ENCODE peak calls at places on chromosomes 6 and 20, in ten cellular contexts. One of them, this sample, is unnamed.

GRCh38 chr6:2853766-2854393 is 12.2 kb upstream of the SERPINB1 start:
- DNase-seq in CD4-positive, alpha-beta memory T cell: peak; percentile 47
- DNase-seq in Peyer's patch: peak; percentile 60
- DNase-seq in RWPE1: peak; percentile 26
- DNase-seq in neural progenitor cell: peak; percentile 31
- DNase-seq in brain microvascular endothelial cell: peak; percentile 92
- DNase-seq in stomach: no peak
- DNase-seq in right cardiac atrium: no peak
- DNase-seq in mammary epithelial cell: peak; percentile 82
- DNase-seq in breast epithelium: no peak
- DNase-seq in this sample: peak; percentile 52

GRCh38 chr20:11776687-11777086 is 141.0 kb upstream of the BTBD3 start:
- DNase-seq in breast epithelium: no peak
- DNase-seq in RWPE1: no peak
- DNase-seq in CD4-positive, alpha-beta memory T cell: no peak
- DNase-seq in Peyer's patch: no peak
- DNase-seq in right cardiac atrium: no peak
- DNase-seq in neural progenitor cell: no peak
- DNase-seq in brain microvascular endothelial cell: no peak
- DNase-seq in stomach: no peak
- DNase-seq in mammary epithelial cell: no peak
- DNase-seq in this sample: no peak

GRCh38 chr6:21000391-21000801 is 466.1 kb downstream of the CDKAL1 start:
- DNase-seq in neural progenitor cell: no peak
- DNase-seq in breast epithelium: no peak
- DNase-seq in RWPE1: no peak
- DNase-seq in brain microvascular endothelial cell: no peak
- DNase-seq in stomach: no peak
- DNase-seq in Peyer's patch: no peak
- DNase-seq in right cardiac atrium: no peak
- DNase-seq in mammary epithelial cell: no peak
- DNase-seq in CD4-positive, alpha-beta memory T cell: no peak
- DNase-seq in this sample: no peak

GRCh38 chr6:37083243-37084138 is 78.0 kb downstream of the FGD2 start:
- DNase-seq in breast epithelium: peak; percentile 58
- DNase-seq in mammary epithelial cell: peak; percentile 76
- DNase-seq in Peyer's patch: peak; percentile 42
- DNase-seq in neural progenitor cell: no peak
- DNase-seq in CD4-positive, alpha-beta memory T cell: no peak
- DNase-seq in stomach: peak; percentile 58
- DNase-seq in brain microvascular endothelial cell: peak; percentile 18
- DNase-seq in RWPE1: peak; percentile 77
- DNase-seq in right cardiac atrium: peak; percentile 92
- DNase-seq in this sample: peak; percentile 86

GRCh38 chr20:63521602-63522001 is 1.0 kb downstream of the PPDPF start:
- DNase-seq in neural progenitor cell: peak; percentile 70
- DNase-seq in brain microvascular endothelial cell: no peak
- DNase-seq in mammary epithelial cell: no peak
- DNase-seq in stomach: no peak
- DNase-seq in right cardiac atrium: peak; percentile 71
- DNase-seq in Peyer's patch: no peak
- DNase-seq in CD4-positive, alpha-beta memory T cell: no peak
- DNase-seq in RWPE1: no peak
- DNase-seq in breast epithelium: no peak
- DNase-seq in this sample: peak; percentile 33

GRCh38 chr6:18792832-18793231 is 405.7 kb downstream of the RNF144B start:
- DNase-seq in neural progenitor cell: peak; percentile 3
- DNase-seq in stomach: no peak
- DNase-seq in RWPE1: no peak
- DNase-seq in CD4-positive, alpha-beta memory T cell: no peak
- DNase-seq in Peyer's patch: no peak
- DNase-seq in brain microvascular endothelial cell: no peak
- DNase-seq in mammary epithelial cell: no peak
- DNase-seq in right cardiac atrium: no peak
- DNase-seq in breast epithelium: no peak
- DNase-seq in this sample: no peak

GRCh38 chr6:36247691-36248090 is 22.2 kb upstream of the PNPLA1 start:
- DNase-seq in stomach: no peak
- DNase-seq in brain microvascular endothelial cell: peak; percentile 13
- DNase-seq in RWPE1: no peak
- DNase-seq in right cardiac atrium: no peak
- DNase-seq in Peyer's patch: no peak
- DNase-seq in breast epithelium: no peak
- DNase-seq in neural progenitor cell: no peak
- DNase-seq in mammary epithelial cell: no peak
- DNase-seq in CD4-positive, alpha-beta memory T cell: no peak
- DNase-seq in this sample: no peak

GRCh38 chr20:22460231-22460630 is 124.1 kb downstream of the FOXA2 start:
- DNase-seq in stomach: no peak
- DNase-seq in breast epithelium: no peak
- DNase-seq in RWPE1: no peak
- DNase-seq in CD4-positive, alpha-beta memory T cell: no peak
- DNase-seq in brain microvascular endothelial cell: no peak
- DNase-seq in neural progenitor cell: no peak
- DNase-seq in mammary epithelial cell: peak; percentile 17
- DNase-seq in right cardiac atrium: no peak
- DNase-seq in Peyer's patch: no peak
- DNase-seq in this sample: no peak

GRCh38 chr6:136990754-136991153 is 54.0 kb downstream of the IL20RA start:
- DNase-seq in neural progenitor cell: peak; percentile 46
- DNase-seq in mammary epithelial cell: no peak
- DNase-seq in brain microvascular endothelial cell: no peak
- DNase-seq in right cardiac atrium: no peak
- DNase-seq in stomach: no peak
- DNase-seq in CD4-positive, alpha-beta memory T cell: no peak
- DNase-seq in breast epithelium: no peak
- DNase-seq in Peyer's patch: no peak
- DNase-seq in RWPE1: no peak
- DNase-seq in this sample: no peak

GRCh38 chr20:59448828-59449444 is 148.5 kb downstream of the EDN3 start:
- DNase-seq in breast epithelium: no peak
- DNase-seq in CD4-positive, alpha-beta memory T cell: no peak
- DNase-seq in mammary epithelial cell: no peak
- DNase-seq in stomach: no peak
- DNase-seq in Peyer's patch: no peak
- DNase-seq in RWPE1: no peak
- DNase-seq in neural progenitor cell: no peak
- DNase-seq in brain microvascular endothelial cell: no peak
- DNase-seq in right cardiac atrium: no peak
- DNase-seq in this sample: no peak

GRCh38 chr6:40482532-40482931 is 104.6 kb downstream of the LRFN2 start:
- DNase-seq in breast epithelium: no peak
- DNase-seq in right cardiac atrium: no peak
- DNase-seq in CD4-positive, alpha-beta memory T cell: no peak
- DNase-seq in neural progenitor cell: peak; percentile 72
- DNase-seq in brain microvascular endothelial cell: no peak
- DNase-seq in RWPE1: no peak
- DNase-seq in Peyer's patch: no peak
- DNase-seq in mammary epithelial cell: no peak
- DNase-seq in stomach: no peak
- DNase-seq in this sample: no peak

GRCh38 chr6:170137176-170137891 is 153.5 kb downstream of the DLL1 start:
- DNase-seq in RWPE1: no peak
- DNase-seq in mammary epithelial cell: peak; percentile 73
- DNase-seq in CD4-positive, alpha-beta memory T cell: no peak
- DNase-seq in right cardiac atrium: peak; percentile 58
- DNase-seq in Peyer's patch: no peak
- DNase-seq in stomach: peak; percentile 25
- DNase-seq in breast epithelium: peak; percentile 51
- DNase-seq in neural progenitor cell: no peak
- DNase-seq in brain microvascular endothelial cell: no peak
- DNase-seq in this sample: peak; percentile 67

GRCh38 chr6:10434235-10434634 is 19.4 kb upstream of the TFAP2A start:
- DNase-seq in Peyer's patch: no peak
- DNase-seq in CD4-positive, alpha-beta memory T cell: no peak
- DNase-seq in RWPE1: peak; percentile 63
- DNase-seq in right cardiac atrium: no peak
- DNase-seq in brain microvascular endothelial cell: no peak
- DNase-seq in stomach: no peak
- DNase-seq in neural progenitor cell: no peak
- DNase-seq in breast epithelium: no peak
- DNase-seq in mammary epithelial cell: peak; percentile 86
- DNase-seq in this sample: no peak

GRCh38 chr20:62554214-62554897 is 78.6 kb upstream of the GATA5 start:
- DNase-seq in stomach: no peak
- DNase-seq in RWPE1: no peak
- DNase-seq in mammary epithelial cell: no peak
- DNase-seq in Peyer's patch: no peak
- DNase-seq in CD4-positive, alpha-beta memory T cell: no peak
- DNase-seq in brain microvascular endothelial cell: no peak
- DNase-seq in breast epithelium: no peak
- DNase-seq in right cardiac atrium: no peak
- DNase-seq in neural progenitor cell: no peak
- DNase-seq in this sample: no peak

GRCh38 chr6:42112351-42112750 is 30.1 kb downstream of the C6orf132 start:
- DNase-seq in CD4-positive, alpha-beta memory T cell: no peak
- DNase-seq in mammary epithelial cell: no peak
- DNase-seq in Peyer's patch: no peak
- DNase-seq in RWPE1: no peak
- DNase-seq in neural progenitor cell: no peak
- DNase-seq in stomach: no peak
- DNase-seq in brain microvascular endothelial cell: no peak
- DNase-seq in breast epithelium: no peak
- DNase-seq in right cardiac atrium: no peak
- DNase-seq in this sample: no peak
- H3K27ac ChIP-seq in CD4-positive, alpha-beta memory T cell: no peak overlapping the region
- H3K27ac ChIP-seq in mammary epithelial cell: no peak overlapping the region
- H3K27ac ChIP-seq in Peyer's patch: no peak overlapping the region
- H3K27ac ChIP-seq in RWPE1: no peak overlapping the region
- H3K27ac ChIP-seq in neural progenitor cell: no peak overlapping the region
- H3K27ac ChIP-seq in stomach: no peak overlapping the region
- H3K27ac ChIP-seq in brain microvascular endothelial cell: no peak overlapping the region
- H3K27ac ChIP-seq in breast epithelium: no peak overlapping the region
- H3K27ac ChIP-seq in right cardiac atrium: no peak overlapping the region
- H3K27ac ChIP-seq in this sample: no peak overlapping the region

DNA sequence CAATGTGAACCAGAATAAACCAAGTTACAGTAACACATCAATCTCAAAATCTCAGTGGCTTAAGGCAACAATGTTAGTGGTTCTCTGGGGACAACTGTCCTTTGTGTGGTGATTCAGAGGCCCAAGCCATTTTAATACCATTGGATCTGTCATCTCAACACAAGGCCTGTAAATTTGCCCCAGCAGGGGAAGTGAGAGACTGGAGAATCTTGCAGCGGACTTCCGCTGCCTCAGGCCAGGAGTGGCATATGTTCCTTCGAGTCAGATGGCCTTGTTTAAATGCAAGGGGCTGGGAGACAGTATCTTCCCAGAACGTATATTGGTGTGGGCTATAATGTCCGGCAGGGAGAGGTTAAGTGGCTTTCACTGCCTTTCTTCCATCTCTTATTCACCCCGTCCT is 126.0 kb downstream of the CD83 start:
- DNase-seq in stomach: no peak
- DNase-seq in RWPE1: no peak
- DNase-seq in neural progenitor cell: no peak
- DNase-seq in brain microvascular endothelial cell: no peak
- DNase-seq in mammary epithelial cell: no peak
- DNase-seq in CD4-positive, alpha-beta memory T cell: no peak
- DNase-seq in right cardiac atrium: no peak
- DNase-seq in breast epithelium: no peak
- DNase-seq in Peyer's patch: no peak
- DNase-seq in this sample: no peak
- H3K27ac ChIP-seq in stomach: no peak overlapping the region
- H3K27ac ChIP-seq in RWPE1: no peak overlapping the region
- H3K27ac ChIP-seq in neural progenitor cell: no peak overlapping the region
- H3K27ac ChIP-seq in brain microvascular endothelial cell: no peak overlapping the region
- H3K27ac ChIP-seq in mammary epithelial cell: no peak overlapping the region
- H3K27ac ChIP-seq in CD4-positive, alpha-beta memory T cell: no peak overlapping the region
- H3K27ac ChIP-seq in right cardiac atrium: no peak overlapping the region
- H3K27ac ChIP-seq in breast epithelium: no peak overlapping the region
- H3K27ac ChIP-seq in Peyer's patch: no peak overlapping the region
- H3K27ac ChIP-seq in this sample: no peak overlapping the region

GRCh38 chr20:52031574-52032303 is 159.8 kb downstream of the ZFP64 start:
- DNase-seq in CD4-positive, alpha-beta memory T cell: peak; percentile 43
- DNase-seq in RWPE1: no peak
- DNase-seq in right cardiac atrium: no peak
- DNase-seq in Peyer's patch: no peak
- DNase-seq in mammary epithelial cell: no peak
- DNase-seq in breast epithelium: no peak
- DNase-seq in brain microvascular endothelial cell: peak; percentile 90
- DNase-seq in stomach: no peak
- DNase-seq in neural progenitor cell: no peak
- DNase-seq in this sample: no peak

GRCh38 chr20:52037370-52037769 is 154.2 kb downstream of the ZFP64 start:
- DNase-seq in right cardiac atrium: no peak
- DNase-seq in neural progenitor cell: no peak
- DNase-seq in stomach: no peak
- DNase-seq in mammary epithelial cell: no peak
- DNase-seq in breast epithelium: no peak
- DNase-seq in brain microvascular endothelial cell: no peak
- DNase-seq in RWPE1: no peak
- DNase-seq in Peyer's patch: no peak
- DNase-seq in CD4-positive, alpha-beta memory T cell: no peak
- DNase-seq in this sample: no peak

GRCh38 chr20:52033313-52033712 is 158.3 kb downstream of the ZFP64 start:
- DNase-seq in breast epithelium: no peak
- DNase-seq in brain microvascular endothelial cell: no peak
- DNase-seq in neural progenitor cell: no peak
- DNase-seq in CD4-positive, alpha-beta memory T cell: no peak
- DNase-seq in Peyer's patch: no peak
- DNase-seq in right cardiac atrium: no peak
- DNase-seq in mammary epithelial cell: no peak
- DNase-seq in RWPE1: no peak
- DNase-seq in stomach: no peak
- DNase-seq in this sample: no peak

GRCh38 chr20:52035977-52036376 is 155.6 kb downstream of the ZFP64 start:
- DNase-seq in stomach: peak; percentile 39
- DNase-seq in right cardiac atrium: no peak
- DNase-seq in Peyer's patch: no peak
- DNase-seq in brain microvascular endothelial cell: no peak
- DNase-seq in RWPE1: no peak
- DNase-seq in neural progenitor cell: no peak
- DNase-seq in mammary epithelial cell: no peak
- DNase-seq in breast epithelium: peak; percentile 71
- DNase-seq in CD4-positive, alpha-beta memory T cell: no peak
- DNase-seq in this sample: no peak

GRCh38 chr20:52035498-52035897 is 156.1 kb downstream of the ZFP64 start:
- DNase-seq in Peyer's patch: no peak
- DNase-seq in RWPE1: no peak
- DNase-seq in mammary epithelial cell: no peak
- DNase-seq in CD4-positive, alpha-beta memory T cell: no peak
- DNase-seq in brain microvascular endothelial cell: no peak
- DNase-seq in right cardiac atrium: no peak
- DNase-seq in breast epithelium: peak; percentile 70
- DNase-seq in stomach: no peak
- DNase-seq in neural progenitor cell: no peak
- DNase-seq in this sample: no peak
- H3K27ac ChIP-seq in Peyer's patch: no peak overlapping the region
- H3K27ac ChIP-seq in RWPE1: no peak overlapping the region
- H3K27ac ChIP-seq in mammary epithelial cell: no peak overlapping the region
- H3K27ac ChIP-seq in CD4-positive, alpha-beta memory T cell: no peak overlapping the region
- H3K27ac ChIP-seq in brain microvascular endothelial cell: no peak overlapping the region
- H3K27ac ChIP-seq in right cardiac atrium: no peak overlapping the region
- H3K27ac ChIP-seq in breast epithelium: no peak overlapping the region
- H3K27ac ChIP-seq in stomach: no peak overlapping the region
- H3K27ac ChIP-seq in neural progenitor cell: no peak overlapping the region
- H3K27ac ChIP-seq in this sample: no peak overlapping the region

DNA sequence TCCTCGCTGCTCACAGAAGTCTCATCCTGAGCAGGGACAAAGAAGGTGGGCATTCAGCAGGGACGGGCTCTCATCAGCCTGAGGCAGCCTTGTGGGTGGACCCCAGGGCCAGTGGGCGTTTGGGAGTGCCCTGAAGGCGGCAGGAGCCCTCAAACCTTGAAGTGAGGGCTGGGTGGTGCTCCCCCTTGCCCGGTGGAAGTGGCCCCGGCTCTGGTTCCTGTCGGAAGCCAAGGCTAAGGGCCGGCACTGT is 110.5 kb downstream of the NOL4L start:
- DNase-seq in neural progenitor cell: no peak
- DNase-seq in right cardiac atrium: no peak
- DNase-seq in mammary epithelial cell: no peak
- DNase-seq in brain microvascular endothelial cell: no peak
- DNase-seq in stomach: no peak
- DNase-seq in Peyer's patch: no peak
- DNase-seq in RWPE1: no peak
- DNase-seq in CD4-positive, alpha-beta memory T cell: no peak
- DNase-seq in breast epithelium: no peak
- DNase-seq in this sample: no peak
- H3K27ac ChIP-seq in neural progenitor cell: peak overlapping the region; percentile 49
- H3K27ac ChIP-seq in right cardiac atrium: peak overlapping the region; percentile 86
- H3K27ac ChIP-seq in mammary epithelial cell: no peak overlapping the region
- H3K27ac ChIP-seq in brain microvascular endothelial cell: peak overlapping the region; percentile 75
- H3K27ac ChIP-seq in stomach: peak overlapping the region; percentile 85
- H3K27ac ChIP-seq in Peyer's patch: peak overlapping the region; percentile 58
- H3K27ac ChIP-seq in RWPE1: peak overlapping the region; percentile 93
- H3K27ac ChIP-seq in CD4-positive, alpha-beta memory T cell: no peak overlapping the region
- H3K27ac ChIP-seq in breast epithelium: peak overlapping the region; percentile 87
- H3K27ac ChIP-seq in this sample: peak overlapping the region; percentile 95